ENCODE peak calls at places on chromosomes 5 and 9, in four cellular contexts. I, G, E and P are unnamed samples.

GRCh38 chr9:107875571-107875980 is 386.0 kb upstream of the KLF4 start:
- DNase-seq in E (no peak), I (no peak), G (no peak), P (no peak)

GRCh38 chr9:76717611-76718010 is 46.6 kb upstream of the PCA3 start:
- DNase-seq in E (no peak), G (no peak), I (no peak), P (no peak)

GRCh38 chr9:2263665-2264064 is 248.5 kb downstream of the SMARCA2 start:
- DNase-seq in I (no peak), E (no peak), G (no peak), P (no peak)

GRCh38 chr5:172855597-172856292 is 21.7 kb downstream of the ERGIC1 start:
- DNase-seq in E (no peak), I (no peak), G (no peak), P (no peak)

GRCh38 chr9:73202992-73203391 is 51.3 kb downstream of the ANXA1 start:
- DNase-seq in G (no peak), I (no peak), E (no peak), P (no peak)

GRCh38 chr9:93968451-93969327 is 13.5 kb upstream of the BARX1 start:
- DNase-seq in I (no peak), E (peak), G (no peak), P (peak)

GRCh38 chr9:75658301-75658919 is 232.1 kb upstream of the PCSK5 start:
- DNase-seq in E (no peak), I (no peak), G (no peak), P (no peak)

GRCh38 chr9:114696814-114697544 is 15.0 kb upstream of the TEX48 start:
- DNase-seq in G (peak), I (no peak), E (no peak), P (no peak)

GRCh38 chr9:6931913-6932312 is 174.1 kb downstream of the KDM4C start:
- DNase-seq in I (peak), E (peak), G (no peak), P (no peak)

GRCh38 chr5:158373623-158374375 is 514.9 kb upstream of the CLINT1 start:
- DNase-seq in I (no peak), E (no peak), G (no peak), P (no peak)

GRCh38 chr9:83011611-83012010 is 51.3 kb downstream of the RASEF start:
- DNase-seq in G (no peak), I (no peak), E (no peak), P (no peak)

GRCh38 chr5:176341325-176342198 is 20.0 kb downstream of the KIAA1191 start:
- DNase-seq in E (peak), I (peak), G (no peak), P (no peak)

GRCh38 chr9:89608646-89609335 is 4.0 kb downstream of the GADD45G start:
- DNase-seq in G (no peak), E (no peak), I (no peak), P (no peak)

GRCh38 chr5:78547171-78547570 is 101.4 kb downstream of the LHFPL2 start:
- DNase-seq in E (no peak), I (no peak), G (no peak), P (no peak)

GRCh38 chr9:134350416-134350994 is 24.2 kb downstream of the RXRA start:
- DNase-seq in E (no peak), G (no peak), I (no peak), P (no peak)

GRCh38 chr9:129401623-129402340 is 219.1 kb downstream of the C9orf50 start:
- DNase-seq in E (no peak), G (no peak), I (peak), P (no peak)

GRCh38 chr5:42858031-42858643 is 46.4 kb upstream of the SELENOP start:
- DNase-seq in E (no peak), G (no peak), I (no peak), P (no peak)

GRCh38 chr9:136512651-136513066 is 29.8 kb upstream of the SEC16A start:
- DNase-seq in I (peak), E (no peak), G (no peak), P (peak)

GRCh38 chr5:150665044-150665443 is 4.0 kb downstream of the MYOZ3 start:
- DNase-seq in E (no peak), G (no peak), I (no peak), P (no peak)

GRCh38 chr9:83061036-83061435 is 1.9 kb downstream of the RASEF start:
- DNase-seq in E (no peak), I (no peak), G (no peak), P (no peak)

GRCh38 chr5:95759634-95760033 is 28.5 kb downstream of the RHOBTB3 start:
- DNase-seq in I (no peak), G (no peak), E (peak), P (no peak)

GRCh38 chr5:2764581-2764980 is 13.1 kb upstream of the IRX2 start:
- DNase-seq in G (no peak), I (no peak), E (no peak), P (no peak)

GRCh38 chr5:31531543-31531887 is 378 bp downstream of the DROSHA start:
- DNase-seq in G (no peak), I (peak), E (peak), P (peak)

DNA sequence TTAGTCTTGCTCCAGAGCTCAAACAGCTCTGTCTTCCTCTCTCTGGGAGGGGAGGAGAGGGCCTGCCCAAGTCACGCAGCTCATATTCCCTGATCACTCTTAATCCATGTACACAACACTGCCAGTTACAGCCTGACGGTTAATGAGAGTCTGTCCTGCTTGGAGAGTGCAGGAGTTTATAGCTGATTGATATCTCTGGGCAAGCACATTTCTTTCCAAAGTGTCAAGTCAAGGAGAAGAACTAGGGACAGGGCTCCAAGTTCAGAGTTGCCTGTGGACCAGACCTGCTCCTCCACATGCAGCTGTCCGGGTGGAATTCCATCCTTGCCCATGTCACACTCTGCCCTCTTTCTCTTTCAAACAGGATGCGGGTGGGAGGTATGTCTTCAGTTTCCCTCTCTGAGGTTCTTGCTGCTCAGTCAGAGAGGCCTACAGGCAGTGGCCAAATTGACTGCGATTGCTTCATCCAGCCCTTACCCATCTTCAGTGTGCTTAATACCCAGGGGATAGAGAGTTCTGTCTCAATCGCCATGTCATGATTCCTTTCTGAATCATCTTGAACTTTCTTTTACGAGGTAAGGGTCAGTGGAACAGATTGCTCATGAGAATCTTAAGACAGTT is 54.5 kb downstream of the GALNT12 start:
- DNase-seq in G (no peak), I (no peak), E (no peak), P (no peak)
- TF ChIP-seq BHLHE40 in G (no peak), I (no peak), E (no peak), P (no peak)

GRCh38 chr9:122033775-122034373 is 59.2 kb downstream of the TTLL11 start:
- DNase-seq in E (no peak), G (no peak), I (no peak), P (no peak)

GRCh38 chr9:122039213-122039612 is 53.9 kb downstream of the TTLL11 start:
- DNase-seq in I (no peak), G (no peak), E (no peak), P (no peak)

GRCh38 chr9:122036408-122036807 is 56.7 kb downstream of the TTLL11 start:
- DNase-seq in I (no peak), E (no peak), G (no peak), P (no peak)

GRCh38 chr9:122040573-122041242 is 52.4 kb downstream of the TTLL11 start:
- DNase-seq in E (no peak), G (no peak), I (no peak), P (no peak)

GRCh38 chr9:122036988-122037387 is 56.1 kb downstream of the TTLL11 start:
- DNase-seq in I (no peak), E (no peak), G (no peak), P (no peak)
- TF ChIP-seq TARDBP in I (no peak), E (no peak), G (no peak), P (no peak)

GRCh38 chr9:109274768-109275596 is 45.9 kb downstream of the EPB41L4B start:
- DNase-seq in G (no peak), I (no peak), E (no peak), P (no peak)
- TF ChIP-seq SP1 in G (no peak), I (no peak), E (no peak), P (no peak)

GRCh38 chr9:33637881-33638280 is 113.8 kb downstream of the ANKRD18B start:
- DNase-seq in I (no peak), G (no peak), E (no peak), P (no peak)
- TF ChIP-seq BHLHE40 in I (no peak), G (no peak), E (no peak), P (no peak)

GRCh38 chr5:9409413-9410089 is 136.3 kb downstream of the SEMA5A start:
- DNase-seq in I (no peak), G (no peak), E (no peak), P (no peak)
- TF ChIP-seq TARDBP in I (no peak), G (no peak), E (no peak), P (no peak)

GRCh38 chr5:80703291-80703690 is 48.5 kb upstream of the DHFR start:
- DNase-seq in G (no peak), I (no peak), E (no peak), P (no peak)
- TF ChIP-seq SP1 in G (no peak), I (no peak), E (no peak), P (no peak)

GRCh38 chr9:121771418-121771817 is 120.0 kb downstream of the DAB2IP start:
- DNase-seq in I (no peak), E (no peak), G (no peak), P (no peak)

GRCh38 chr9:121772600-121773285 is 121.3 kb downstream of the DAB2IP start:
- DNase-seq in G (no peak), E (no peak), I (no peak), P (no peak)

GRCh38 chr9:121770415-121771273 is 119.2 kb downstream of the DAB2IP start:
- DNase-seq in I (no peak), G (no peak), E (no peak), P (no peak)

GRCh38 chr9:121773286-121773953 is 122.0 kb downstream of the DAB2IP start:
- DNase-seq in E (no peak), I (no peak), G (no peak), P (no peak)

DNA sequence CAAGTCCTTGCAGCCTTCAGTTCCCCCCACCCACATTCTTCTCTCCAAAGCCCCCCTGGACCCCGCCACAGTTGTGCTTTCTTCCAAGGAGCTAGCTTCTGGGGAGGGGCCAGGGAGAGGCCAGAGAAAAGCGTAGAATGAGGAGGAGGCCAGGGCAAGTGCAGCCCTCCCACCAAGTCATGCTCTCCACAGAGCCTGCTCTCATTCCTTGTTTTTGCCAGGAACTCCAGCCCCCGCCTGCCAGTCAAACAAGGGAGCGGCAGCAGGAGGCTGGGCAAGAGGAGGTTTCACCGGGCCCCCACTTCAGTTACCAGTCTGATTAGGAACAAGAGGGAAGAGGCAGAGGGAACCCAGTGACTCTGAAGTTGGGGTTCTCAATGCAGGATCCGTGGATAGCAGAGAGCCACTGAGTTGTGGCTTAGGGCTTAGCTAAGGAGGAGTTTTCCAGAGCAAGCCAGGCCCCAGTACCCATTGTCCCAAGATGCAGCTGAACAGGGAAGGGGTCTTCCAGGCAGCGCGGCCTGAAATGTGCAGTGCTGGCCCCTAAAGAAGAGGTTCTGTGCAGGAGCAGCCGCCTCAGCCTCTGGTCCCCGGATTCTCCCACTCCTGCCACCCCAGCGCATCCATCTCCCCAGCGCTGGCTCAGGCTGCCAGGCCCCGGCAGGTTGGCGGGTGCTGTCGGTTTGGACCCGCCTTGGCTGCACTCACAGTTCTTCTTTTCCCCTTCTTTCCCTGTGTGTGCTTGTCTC is 120.6 kb downstream of the DAB2IP start:
- DNase-seq in G (no peak), I (no peak), E (no peak), P (no peak)
- TF ChIP-seq BHLHE40 in G (no peak), I (no peak), E (no peak), P (no peak)

GRCh38 chr9:131809941-131810344 is 70.1 kb upstream of the RAPGEF1 start:
- DNase-seq in E (no peak), I (no peak), G (no peak), P (no peak)
- TF ChIP-seq TARDBP in E (no peak), I (no peak), G (no peak), P (no peak)